ENCODE peak calls at places on chromosome 7, in five cellular contexts. One of them, this sample, is unnamed. For H3K9me3, the result is how much of the 10 kb centered on the place peaks cover.

GRCh38 chr7:107581387-107582013 is 1.5 kb downstream of the BCAP29 start:
- DNase-seq in IMR-90: no peak
- DNase-seq in H1: no peak
- DNase-seq in neuronal stem cell: no peak
- DNase-seq in trophoblast cell: no peak
- DNase-seq in this sample: peak

GRCh38 chr7:126803060-126803665 is 449.6 kb downstream of the GRM8 start:
- DNase-seq in neuronal stem cell: peak
- DNase-seq in H1: peak
- DNase-seq in trophoblast cell: peak
- DNase-seq in IMR-90: peak
- DNase-seq in this sample: peak

GRCh38 chr7:71645836-71646235 is 513.9 kb downstream of the GALNT17 start:
- DNase-seq in H1: no peak
- DNase-seq in IMR-90: no peak
- DNase-seq in neuronal stem cell: no peak
- DNase-seq in trophoblast cell: no peak
- DNase-seq in this sample: no peak

GRCh38 chr7:134067164-134067563 is 60.0 kb upstream of the LRGUK start:
- DNase-seq in IMR-90: no peak
- DNase-seq in H1: no peak
- DNase-seq in neuronal stem cell: no peak
- DNase-seq in trophoblast cell: no peak
- DNase-seq in this sample: no peak

GRCh38 chr7:135179321-135179925 is 8.9 kb upstream of the CYREN start:
- DNase-seq in H1: no peak
- DNase-seq in IMR-90: no peak
- DNase-seq in neuronal stem cell: no peak
- DNase-seq in trophoblast cell: peak
- DNase-seq in this sample: no peak

GRCh38 chr7:158355456-158356065 is 232.1 kb downstream of the PTPRN2 start:
- DNase-seq in trophoblast cell: no peak
- DNase-seq in H1: peak
- DNase-seq in IMR-90: no peak
- DNase-seq in neuronal stem cell: no peak
- DNase-seq in this sample: no peak

GRCh38 chr7:48943279-48943990 is 19.1 kb downstream of the CDC14C start:
- DNase-seq in H1: no peak
- DNase-seq in trophoblast cell: no peak
- DNase-seq in neuronal stem cell: no peak
- DNase-seq in IMR-90: no peak
- DNase-seq in this sample: no peak

GRCh38 chr7:147483634-147484292 is 1106.8 kb upstream of the C7orf33 start:
- DNase-seq in IMR-90: peak
- DNase-seq in trophoblast cell: no peak
- DNase-seq in neuronal stem cell: no peak
- DNase-seq in H1: no peak
- DNase-seq in this sample: no peak

GRCh38 chr7:84697506-84697905 is 489.4 kb downstream of the SEMA3D start:
- DNase-seq in IMR-90: peak
- DNase-seq in H1: no peak
- DNase-seq in neuronal stem cell: no peak
- DNase-seq in trophoblast cell: peak
- DNase-seq in this sample: peak

GRCh38 chr7:111014074-111014473 is 76.9 kb upstream of the LRRN3 start:
- DNase-seq in H1: no peak
- DNase-seq in IMR-90: peak
- DNase-seq in trophoblast cell: no peak
- DNase-seq in neuronal stem cell: no peak
- DNase-seq in this sample: no peak

GRCh38 chr7:30887464-30887872 is 24.2 kb upstream of the AQP1 start:
- DNase-seq in H1: no peak
- DNase-seq in trophoblast cell: no peak
- DNase-seq in IMR-90: no peak
- DNase-seq in neuronal stem cell: no peak
- DNase-seq in this sample: no peak

GRCh38 chr7:7970620-7971307 is 2.2 kb downstream of the GLCCI1 start:
- DNase-seq in neuronal stem cell: peak
- DNase-seq in IMR-90: peak
- DNase-seq in trophoblast cell: no peak
- DNase-seq in H1: no peak
- DNase-seq in this sample: peak

GRCh38 chr7:81284576-81284975 is 365.7 kb upstream of the SEMA3C start:
- DNase-seq in trophoblast cell: no peak
- DNase-seq in neuronal stem cell: no peak
- DNase-seq in IMR-90: peak
- DNase-seq in H1: no peak
- DNase-seq in this sample: peak

GRCh38 chr7:42082144-42082543 is 154.9 kb downstream of the GLI3 start:
- DNase-seq in trophoblast cell: no peak
- DNase-seq in IMR-90: peak
- DNase-seq in H1: no peak
- DNase-seq in neuronal stem cell: no peak
- DNase-seq in this sample: peak

GRCh38 chr7:150855476-150856302 is 3.4 kb downstream of the AOC1 start:
- DNase-seq in neuronal stem cell: no peak
- DNase-seq in H1: no peak
- DNase-seq in IMR-90: no peak
- DNase-seq in trophoblast cell: peak
- DNase-seq in this sample: no peak

GRCh38 chr7:34237493-34237849 is 332.1 kb downstream of the BMPER start:
- DNase-seq in neuronal stem cell: no peak
- DNase-seq in trophoblast cell: no peak
- DNase-seq in IMR-90: no peak
- DNase-seq in H1: no peak
- DNase-seq in this sample: no peak

GRCh38 chr7:22288212-22288611 is 68.7 kb downstream of the RAPGEF5 start:
- DNase-seq in neuronal stem cell: no peak
- DNase-seq in IMR-90: no peak
- DNase-seq in trophoblast cell: no peak
- DNase-seq in H1: no peak
- DNase-seq in this sample: no peak

GRCh38 chr7:7614066-7614738 is 26.4 kb upstream of the UMAD1 start:
- DNase-seq in H1: no peak
- DNase-seq in trophoblast cell: no peak
- DNase-seq in IMR-90: no peak
- DNase-seq in neuronal stem cell: no peak
- DNase-seq in this sample: no peak

GRCh38 chr7:19928247-19928646 is 154.8 kb upstream of the TMEM196 start:
- DNase-seq in trophoblast cell: no peak
- DNase-seq in neuronal stem cell: no peak
- DNase-seq in IMR-90: no peak
- DNase-seq in H1: no peak
- DNase-seq in this sample: no peak

GRCh38 chr7:93245525-93246432 is 13.6 kb downstream of the VPS50 start:
- DNase-seq in neuronal stem cell: peak
- DNase-seq in IMR-90: peak
- DNase-seq in H1: no peak
- DNase-seq in trophoblast cell: no peak
- DNase-seq in this sample: peak

GRCh38 chr7:155715406-155715805 is 70.9 kb downstream of the RBM33 start:
- DNase-seq in H1: no peak
- DNase-seq in neuronal stem cell: no peak
- DNase-seq in trophoblast cell: no peak
- DNase-seq in IMR-90: no peak
- DNase-seq in this sample: no peak

GRCh38 chr7:98848918-98849317 is 20.9 kb downstream of the TMEM130 start:
- DNase-seq in H1: no peak
- DNase-seq in neuronal stem cell: no peak
- DNase-seq in trophoblast cell: no peak
- DNase-seq in IMR-90: no peak
- DNase-seq in this sample: no peak

GRCh38 chr7:76089865-76090495 is 42.1 kb downstream of the MDH2 start:
- DNase-seq in H1: no peak
- DNase-seq in neuronal stem cell: no peak
- DNase-seq in IMR-90: no peak
- DNase-seq in trophoblast cell: peak
- DNase-seq in this sample: no peak

GRCh38 chr7:117178600-117178999 is 144.3 kb downstream of the WNT2 start:
- DNase-seq in H1: no peak
- DNase-seq in trophoblast cell: no peak
- DNase-seq in neuronal stem cell: no peak
- DNase-seq in IMR-90: no peak
- DNase-seq in this sample: no peak

GRCh38 chr7:15648461-15648961 is 38.0 kb downstream of the MEOX2 start:
- DNase-seq in H1: no peak
- DNase-seq in IMR-90: no peak
- DNase-seq in trophoblast cell: no peak
- DNase-seq in neuronal stem cell: no peak
- DNase-seq in this sample: no peak

GRCh38 chr7:123271231-123271630 is 71.5 kb upstream of the SLC13A1 start:
- DNase-seq in H1: no peak
- DNase-seq in IMR-90: no peak
- DNase-seq in trophoblast cell: no peak
- DNase-seq in neuronal stem cell: no peak
- DNase-seq in this sample: peak

GRCh38 chr7:16446508-16446907 is 19.0 kb downstream of the SOSTDC1 start:
- DNase-seq in H1: no peak
- DNase-seq in IMR-90: no peak
- DNase-seq in trophoblast cell: no peak
- DNase-seq in neuronal stem cell: no peak
- DNase-seq in this sample: no peak

GRCh38 chr7:2621061-2621828 is 10.5 kb upstream of the TTYH3 start:
- DNase-seq in IMR-90: peak
- DNase-seq in neuronal stem cell: no peak
- DNase-seq in H1: peak
- DNase-seq in trophoblast cell: no peak
- DNase-seq in this sample: peak

GRCh38 chr7:28037220-28038010 is 143.2 kb downstream of the JAZF1 start:
- DNase-seq in neuronal stem cell: no peak
- DNase-seq in H1: no peak
- DNase-seq in trophoblast cell: peak
- DNase-seq in IMR-90: peak
- DNase-seq in this sample: peak

GRCh38 chr7:598899-599298 is 79.3 kb upstream of the PDGFA start:
- DNase-seq in H1: no peak
- DNase-seq in IMR-90: no peak
- DNase-seq in trophoblast cell: no peak
- DNase-seq in neuronal stem cell: no peak
- DNase-seq in this sample: no peak
- H3K4me3 ChIP-seq in H1: no peak
- H3K4me3 ChIP-seq in IMR-90: no peak
- H3K4me3 ChIP-seq in trophoblast cell: no peak
- H3K4me3 ChIP-seq in neuronal stem cell: no peak
- H3K4me3 ChIP-seq in this sample: no peak

DNA sequence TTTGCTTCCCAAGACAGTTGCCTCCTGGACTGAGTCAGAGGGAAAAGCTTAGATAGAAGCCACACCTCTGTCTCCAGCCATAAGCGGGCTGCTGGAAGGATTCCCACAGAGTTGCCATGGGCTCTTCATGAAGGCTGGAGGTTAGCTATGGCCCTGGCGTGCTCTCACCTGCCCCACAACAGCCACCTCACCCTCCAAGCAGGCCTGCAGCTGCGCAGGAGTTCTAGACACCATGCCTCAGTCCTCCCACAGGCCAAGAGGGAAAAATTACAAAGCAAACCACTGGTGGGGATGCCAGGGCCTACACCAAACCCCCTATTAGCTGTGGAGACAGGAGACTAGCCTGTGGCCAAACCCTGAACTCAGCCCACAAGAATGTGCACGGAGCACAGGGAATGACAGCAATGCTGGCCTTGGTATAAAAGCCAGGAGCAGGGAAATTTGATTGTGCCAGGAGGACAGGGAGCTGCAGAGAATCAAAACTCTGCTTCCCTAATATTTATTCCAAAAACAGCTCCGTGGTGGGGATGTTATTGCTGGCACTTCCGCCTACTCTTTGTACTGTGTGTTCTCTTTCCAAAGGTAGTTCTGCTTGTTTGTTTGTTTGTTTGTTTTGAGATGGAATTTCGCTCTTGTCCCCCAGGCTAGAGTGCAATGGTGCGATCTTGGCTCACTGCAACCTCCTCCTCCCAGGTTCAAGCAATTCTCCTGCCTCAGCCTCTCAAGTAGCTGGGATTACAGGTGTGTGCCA is 60.3 kb upstream of the STK17A start:
- DNase-seq in trophoblast cell: peak
- DNase-seq in neuronal stem cell: no peak
- DNase-seq in IMR-90: peak
- DNase-seq in H1: no peak
- DNase-seq in this sample: peak
- H3K18ac ChIP-seq in trophoblast cell: no peak
- H3K18ac ChIP-seq in neuronal stem cell: no peak
- H3K18ac ChIP-seq in IMR-90: no peak
- H3K18ac ChIP-seq in H1: no peak
- H3K18ac ChIP-seq in this sample: peak

DNA sequence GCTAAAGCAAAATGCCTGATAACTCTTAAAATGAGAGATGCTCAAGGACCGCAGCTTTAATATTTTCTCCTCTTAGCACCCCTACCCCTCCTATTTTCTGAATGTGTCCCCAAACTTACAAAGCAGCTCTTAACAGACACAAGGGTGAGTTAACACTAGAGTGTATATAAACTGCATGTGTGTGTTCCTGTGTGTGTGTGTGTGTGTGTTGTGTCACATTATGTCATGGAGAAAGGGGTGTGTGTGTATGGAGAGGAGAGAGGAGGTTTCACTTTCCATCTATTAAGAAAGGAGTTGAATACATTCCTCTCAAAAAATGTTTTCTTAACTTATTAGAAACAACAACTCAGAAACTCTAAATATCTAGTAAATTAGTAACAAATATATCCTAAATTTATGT is 1.2 kb downstream of the PTN start:
- DNase-seq in neuronal stem cell: no peak
- DNase-seq in trophoblast cell: no peak
- DNase-seq in IMR-90: peak
- DNase-seq in H1: no peak
- DNase-seq in this sample: peak
- H3K9me3 ChIP-seq in neuronal stem cell: under half
- H3K9me3 ChIP-seq in trophoblast cell: under half
- H3K9me3 ChIP-seq in IMR-90: under half
- H3K9me3 ChIP-seq in H1: under half
- H3K9me3 ChIP-seq in this sample: under half

DNA sequence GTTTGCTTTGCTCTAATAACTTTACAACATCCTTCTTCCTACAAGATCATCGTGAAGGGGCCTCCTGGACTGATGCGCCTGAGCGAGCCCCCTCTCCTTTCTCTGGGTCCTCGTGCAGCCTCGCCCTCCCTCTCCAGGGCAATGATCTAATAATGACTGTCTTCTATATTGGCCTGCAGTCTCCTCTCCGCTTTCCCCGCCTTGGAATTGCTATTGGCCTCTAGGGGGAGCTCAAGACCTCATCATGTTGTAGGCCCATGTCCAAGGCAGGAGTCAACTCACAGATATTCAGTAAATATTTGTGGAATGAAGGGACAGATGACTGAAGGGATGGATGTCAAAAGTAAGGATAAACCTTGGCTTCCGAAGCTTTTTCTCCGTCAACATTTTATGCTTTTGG is 1180.3 kb downstream of the TYW1 start:
- DNase-seq in trophoblast cell: peak
- DNase-seq in neuronal stem cell: peak
- DNase-seq in IMR-90: peak
- DNase-seq in H1: peak
- DNase-seq in this sample: peak
- H3K4me3 ChIP-seq in trophoblast cell: no peak
- H3K4me3 ChIP-seq in neuronal stem cell: no peak
- H3K4me3 ChIP-seq in IMR-90: no peak
- H3K4me3 ChIP-seq in H1: no peak
- H3K4me3 ChIP-seq in this sample: no peak

GRCh38 chr7:37882086-37882485 is 33.7 kb downstream of the NME8 start:
- DNase-seq in neuronal stem cell: no peak
- DNase-seq in IMR-90: no peak
- DNase-seq in trophoblast cell: no peak
- DNase-seq in H1: no peak
- DNase-seq in this sample: no peak
- H3K18ac ChIP-seq in neuronal stem cell: no peak
- H3K18ac ChIP-seq in IMR-90: no peak
- H3K18ac ChIP-seq in trophoblast cell: no peak
- H3K18ac ChIP-seq in H1: no peak
- H3K18ac ChIP-seq in this sample: no peak